ENCODE peak calls at places on chromosomes 2 and 18, in six cellular contexts. B, L, E, C, W and K are unnamed samples.

GRCh38 chr2:227472265-227473018 is 486 bp downstream of the AGFG1 start:
- DNase-seq in B (peak), L (peak), E (peak), C (no peak), W (peak), K (peak)

GRCh38 chr2:158740127-158740526 is 55.0 kb upstream of the DAPL1 start:
- DNase-seq in B (no peak), L (no peak), E (no peak), C (no peak), W (no peak), K (no peak)

GRCh38 chr2:145374165-145374564 is 854.2 kb upstream of the ZEB2 start:
- DNase-seq in B (no peak), L (no peak), E (no peak), C (no peak), W (no peak), K (no peak)

GRCh38 chr2:15956230-15956629 is 15.9 kb downstream of the MYCN start:
- DNase-seq in B (no peak), L (no peak), E (no peak), C (no peak), W (no peak), K (no peak)

GRCh38 chr2:196966078-196966477 is 39.6 kb upstream of the PGAP1 start:
- DNase-seq in B (no peak), L (no peak), E (no peak), C (no peak), W (no peak), K (no peak)

GRCh38 chr2:168190590-168191336 is 56.6 kb downstream of the STK39 start:
- DNase-seq in B (no peak), L (no peak), E (no peak), C (no peak), W (no peak), K (no peak)

GRCh38 chr2:199457147-199458016 is at the start of gene SATB2:
- DNase-seq in B (no peak), L (peak), E (no peak), C (peak), W (peak), K (peak)

GRCh38 chr2:135030826-135031225 is 16.4 kb downstream of the MAP3K19 start:
- DNase-seq in B (no peak), L (no peak), E (no peak), C (peak), W (no peak), K (peak)

GRCh38 chr2:60312618-60313017 is 240.8 kb downstream of the BCL11A start:
- DNase-seq in B (no peak), L (no peak), E (no peak), C (no peak), W (no peak), K (no peak)

GRCh38 chr2:173814306-173814705 is 150.9 kb downstream of the SP3 start:
- DNase-seq in B (no peak), L (no peak), E (no peak), C (no peak), W (no peak), K (no peak)

GRCh38 chr2:26576565-26577441 is 64.4 kb downstream of the CIB4 start:
- DNase-seq in B (no peak), L (peak), E (no peak), C (no peak), W (no peak), K (no peak)

GRCh38 chr2:234218261-234219180 is 168.0 kb downstream of the SPP2 start:
- DNase-seq in B (no peak), L (no peak), E (no peak), C (no peak), W (peak), K (peak)

GRCh38 chr2:176710657-176711197 is 441.5 kb downstream of the MTX2 start:
- DNase-seq in B (no peak), L (peak), E (no peak), C (no peak), W (no peak), K (no peak)

GRCh38 chr18:65983750-65984149 is 232.9 kb downstream of the CDH7 start:
- DNase-seq in B (no peak), L (no peak), E (no peak), C (no peak), W (no peak), K (no peak)

GRCh38 chr18:31102941-31103340 is 720 bp upstream of the DSC2 start:
- DNase-seq in B (no peak), L (no peak), E (no peak), C (no peak), W (no peak), K (no peak)

GRCh38 chr18:24204904-24205303 is 66.0 kb downstream of the CABYR start:
- DNase-seq in B (no peak), L (no peak), E (no peak), C (no peak), W (no peak), K (no peak)

GRCh38 chr2:114688241-114688640 is 245.8 kb downstream of the DPP10 start:
- DNase-seq in B (no peak), L (no peak), E (no peak), C (no peak), W (no peak), K (no peak)

GRCh38 chr2:18402-19271 is 27.7 kb downstream of the FAM110C start:
- DNase-seq in B (no peak), L (no peak), E (no peak), C (no peak), W (no peak), K (no peak)

GRCh38 chr2:218889937-218890336 is 9.3 kb downstream of the WNT10A start:
- DNase-seq in B (no peak), L (no peak), E (no peak), C (no peak), W (no peak), K (no peak)

GRCh38 chr2:150125708-150126107 is 361.8 kb downstream of the RND3 start:
- DNase-seq in B (no peak), L (no peak), E (no peak), C (peak), W (no peak), K (peak)

GRCh38 chr2:201402651-201403573 is 45.8 kb upstream of the FLACC1 start:
- DNase-seq in B (no peak), L (no peak), E (no peak), C (no peak), W (no peak), K (peak)

GRCh38 chr18:30192216-30192615 is 850.3 kb downstream of the DSC3 start:
- DNase-seq in B (no peak), L (no peak), E (no peak), C (no peak), W (no peak), K (no peak)

GRCh38 chr2:189549440-189549832 is 31.1 kb downstream of the SLC40A1 start:
- DNase-seq in B (peak), L (peak), E (no peak), C (no peak), W (no peak), K (peak)

GRCh38 chr2:151302879-151303278 is 13.4 kb upstream of the NMI start:
- DNase-seq in B (no peak), L (no peak), E (no peak), C (no peak), W (no peak), K (peak)

GRCh38 chr2:7671312-7671711 is 754.1 kb downstream of the RNF144A start:
- DNase-seq in B (no peak), L (peak), E (no peak), C (no peak), W (no peak), K (peak)

GRCh38 chr2:86383844-86384243 is 46.4 kb upstream of the REEP1 start:
- DNase-seq in B (no peak), L (no peak), E (no peak), C (peak), W (no peak), K (peak)

GRCh38 chr2:20838016-20838415 is 15.1 kb upstream of the LDAH start:
- DNase-seq in B (no peak), L (no peak), E (no peak), C (no peak), W (no peak), K (no peak)

GRCh38 chr2:231612199-231613053 is 19.8 kb downstream of the TEX44 start:
- DNase-seq in B (peak), L (peak), E (peak), C (peak), W (peak), K (peak)

GRCh38 chr2:153408708-153409107 is 69.9 kb downstream of the RPRM start:
- DNase-seq in B (no peak), L (no peak), E (no peak), C (no peak), W (no peak), K (no peak)

GRCh38 chr2:144648837-144649485 is 129.0 kb upstream of the ZEB2 start:
- DNase-seq in B (no peak), L (no peak), E (no peak), C (no peak), W (no peak), K (no peak)

GRCh38 chr18:36775396-36775795 is 53.4 kb downstream of the TPGS2 start:
- DNase-seq in B (no peak), L (no peak), E (no peak), C (no peak), W (no peak), K (no peak)

GRCh38 chr2:241069821-241070281 is 32.2 kb downstream of the MTERF4 start:
- DNase-seq in B (peak), L (peak), E (peak), C (no peak), W (no peak), K (no peak)

GRCh38 chr2:204628926-204629661 is 83.8 kb downstream of the PARD3B start:
- DNase-seq in B (no peak), L (no peak), E (no peak), C (no peak), W (no peak), K (no peak)

GRCh38 chr2:218709906-218710305 is 729 bp upstream of the TTLL4 start:
- DNase-seq in B (no peak), L (no peak), E (no peak), C (no peak), W (no peak), K (no peak)